ENCODE peak calls at places on chromosomes 7 and 10, in four cellular contexts. P is GM13976; R is naive thymus-derived CD4-positive, alpha-beta T cell; Y is ELR. V is an unnamed sample.

GRCh38 chr10:46992794-46993552 is 81.7 kb downstream of the PTPN20 start:
- DNase-seq in R (no peak), P (no peak), Y (peak), V (no peak)

GRCh38 chr7:98531717-98532116 is 85.4 kb upstream of the NPTX2 start:
- DNase-seq in R (no peak), P (no peak), Y (no peak), V (no peak)

GRCh38 chr10:130439796-130440195 is 303.6 kb downstream of the GLRX3 start:
- DNase-seq in Y (no peak), P (no peak), R (no peak), V (no peak)

GRCh38 chr10:60043561-60043960 is 137.2 kb upstream of the CCDC6 start:
- DNase-seq in Y (no peak), P (no peak), R (no peak), V (no peak)

GRCh38 chr7:88204525-88205103 is 15.2 kb downstream of the SRI start:
- DNase-seq in Y (no peak), P (no peak), R (no peak), V (no peak)

GRCh38 chr7:151782598-151783448 is 94.1 kb downstream of the PRKAG2 start:
- DNase-seq in P (peak), R (peak), Y (peak), V (peak)

GRCh38 chr7:140326116-140326928 is 72.0 kb downstream of the SLC37A3 start:
- DNase-seq in Y (peak), R (peak), P (peak), V (peak)

GRCh38 chr7:47661051-47661714 is 79.3 kb upstream of the TNS3 start:
- DNase-seq in P (no peak), R (no peak), Y (no peak), V (no peak)

GRCh38 chr10:16441106-16441850 is 4.5 kb downstream of the PTER start:
- DNase-seq in Y (peak), P (no peak), R (no peak), V (no peak)

GRCh38 chr10:129448539-129448938 is 18.5 kb upstream of the MGMT start:
- DNase-seq in R (no peak), P (no peak), Y (no peak), V (no peak)

GRCh38 chr10:110077436-110078120 is 69.8 kb downstream of the ADD3 start:
- DNase-seq in Y (no peak), R (no peak), P (no peak), V (peak)

GRCh38 chr7:50655490-50655889 is 90.3 kb upstream of the DDC start:
- DNase-seq in P (no peak), R (no peak), Y (no peak), V (no peak)

GRCh38 chr10:128095023-128095752 is 31.0 kb downstream of the MKI67 start:
- DNase-seq in R (no peak), Y (peak), P (no peak), V (peak)

GRCh38 chr10:33798754-33799153 is 464.3 kb upstream of the NRP1 start:
- DNase-seq in Y (no peak), P (no peak), R (no peak), V (no peak)

GRCh38 chr7:128352138-128352537 is 8.4 kb upstream of the RBM28 start:
- DNase-seq in P (no peak), Y (no peak), R (no peak), V (peak)

GRCh38 chr10:6072215-6072941 is 10.2 kb upstream of the IL2RA start:
- DNase-seq in R (no peak), P (peak), Y (no peak), V (no peak)

GRCh38 chr7:74231232-74231590 is 21.4 kb downstream of the LAT2 start:
- DNase-seq in R (no peak), P (peak), Y (no peak), V (peak)

GRCh38 chr7:94436018-94436604 is 41.4 kb downstream of the COL1A2 start:
- DNase-seq in R (no peak), P (peak), Y (peak), V (peak)

GRCh38 chr7:5382281-5383041 is 41.2 kb downstream of the TNRC18 start:
- DNase-seq in Y (no peak), R (no peak), P (no peak), V (no peak)

GRCh38 chr7:55299273-55299967 is 65.7 kb upstream of the LANCL2 start:
- DNase-seq in R (no peak), Y (no peak), P (peak), V (no peak)

GRCh38 chr10:86306628-86307278 is 59.8 kb downstream of the GRID1 start:
- DNase-seq in Y (peak), R (no peak), P (no peak), V (no peak)

GRCh38 chr10:24360286-24361127 is 151.6 kb downstream of the KIAA1217 start:
- DNase-seq in R (no peak), Y (peak), P (peak), V (no peak)

GRCh38 chr7:15747187-15748111 is 61.0 kb upstream of the MEOX2 start:
- DNase-seq in Y (no peak), P (no peak), R (no peak), V (no peak)

GRCh38 chr10:5293691-5294550 is 70.8 kb upstream of the UCN3 start:
- DNase-seq in R (peak), Y (peak), P (peak), V (peak)

GRCh38 chr7:54991341-54991740 is 27.5 kb upstream of the EGFR start:
- DNase-seq in P (no peak), R (no peak), Y (no peak), V (no peak)

GRCh38 chr10:29643785-29644501 is 9.2 kb upstream of the SVIL start:
- DNase-seq in Y (no peak), R (no peak), P (no peak), V (no peak)

GRCh38 chr10:103238506-103239252 is 7.0 kb upstream of the RPEL1 start:
- DNase-seq in R (no peak), P (no peak), Y (peak), V (no peak)

GRCh38 chr10:20744851-20745250 is 152.3 kb downstream of the NEBL start:
- DNase-seq in R (no peak), P (no peak), Y (no peak), V (no peak)

V was measured in immature natural killer cell.